ENCODE peak calls at places on chromosomes 2 and 18, in ten cellular contexts. One of them, this sample, is unnamed.

GRCh38 chr18:44816449-44816848 is 135.8 kb downstream of the SETBP1 start:
- DNase-seq in iPS-NIHi11: no peak
- DNase-seq in activated CD4-positive, alpha-beta memory T cell treated with anti-CD3 and anti-CD28 coated beads for 36 hours: no peak
- DNase-seq in dermis microvascular lymphatic vessel endothelial cell: no peak
- DNase-seq in activated CD4-positive, alpha-beta T cell treated with anti-CD3 and anti-CD28 coated beads, Interleukin-2, amount 50 U/mL, for 1 hour: no peak
- DNase-seq in effector CD4-positive, alpha-beta T cell: no peak
- DNase-seq in suprapubic skin: no peak
- DNase-seq in NCI-H1436: no peak
- DNase-seq in AG20443: no peak
- DNase-seq in DMS153: no peak
- DNase-seq in this sample: no peak

GRCh38 chr18:31942999-31943894 is at the start of gene TRAPPC8:
- DNase-seq in iPS-NIHi11: peak
- DNase-seq in activated CD4-positive, alpha-beta memory T cell treated with anti-CD3 and anti-CD28 coated beads for 36 hours: peak
- DNase-seq in dermis microvascular lymphatic vessel endothelial cell: peak
- DNase-seq in activated CD4-positive, alpha-beta T cell treated with anti-CD3 and anti-CD28 coated beads, Interleukin-2, amount 50 U/mL, for 1 hour: peak
- DNase-seq in effector CD4-positive, alpha-beta T cell: peak
- DNase-seq in suprapubic skin: peak
- DNase-seq in NCI-H1436: peak
- DNase-seq in AG20443: peak
- DNase-seq in DMS153: peak
- DNase-seq in this sample: peak

GRCh38 chr2:62505649-62506420 is at the start of gene TMEM17:
- DNase-seq in iPS-NIHi11: peak
- DNase-seq in activated CD4-positive, alpha-beta memory T cell treated with anti-CD3 and anti-CD28 coated beads for 36 hours: peak
- DNase-seq in dermis microvascular lymphatic vessel endothelial cell: peak
- DNase-seq in activated CD4-positive, alpha-beta T cell treated with anti-CD3 and anti-CD28 coated beads, Interleukin-2, amount 50 U/mL, for 1 hour: peak
- DNase-seq in effector CD4-positive, alpha-beta T cell: no peak
- DNase-seq in suprapubic skin: peak
- DNase-seq in NCI-H1436: peak
- DNase-seq in AG20443: peak
- DNase-seq in DMS153: peak
- DNase-seq in this sample: peak

GRCh38 chr2:88692187-88692586 is 714 bp downstream of the RPIA start:
- DNase-seq in iPS-NIHi11: peak
- DNase-seq in activated CD4-positive, alpha-beta memory T cell treated with anti-CD3 and anti-CD28 coated beads for 36 hours: peak
- DNase-seq in dermis microvascular lymphatic vessel endothelial cell: peak
- DNase-seq in activated CD4-positive, alpha-beta T cell treated with anti-CD3 and anti-CD28 coated beads, Interleukin-2, amount 50 U/mL, for 1 hour: peak
- DNase-seq in effector CD4-positive, alpha-beta T cell: no peak
- DNase-seq in suprapubic skin: no peak
- DNase-seq in NCI-H1436: no peak
- DNase-seq in AG20443: peak
- DNase-seq in DMS153: no peak
- DNase-seq in this sample: no peak

GRCh38 chr2:230473378-230473777 is 57.4 kb downstream of the SP100 start:
- DNase-seq in iPS-NIHi11: no peak
- DNase-seq in activated CD4-positive, alpha-beta memory T cell treated with anti-CD3 and anti-CD28 coated beads for 36 hours: peak
- DNase-seq in dermis microvascular lymphatic vessel endothelial cell: peak
- DNase-seq in activated CD4-positive, alpha-beta T cell treated with anti-CD3 and anti-CD28 coated beads, Interleukin-2, amount 50 U/mL, for 1 hour: no peak
- DNase-seq in effector CD4-positive, alpha-beta T cell: no peak
- DNase-seq in suprapubic skin: no peak
- DNase-seq in NCI-H1436: no peak
- DNase-seq in AG20443: no peak
- DNase-seq in DMS153: no peak
- DNase-seq in this sample: no peak

GRCh38 chr18:74724186-74724585 is 126.5 kb downstream of the ZNF407 start:
- DNase-seq in iPS-NIHi11: no peak
- DNase-seq in activated CD4-positive, alpha-beta memory T cell treated with anti-CD3 and anti-CD28 coated beads for 36 hours: no peak
- DNase-seq in dermis microvascular lymphatic vessel endothelial cell: no peak
- DNase-seq in activated CD4-positive, alpha-beta T cell treated with anti-CD3 and anti-CD28 coated beads, Interleukin-2, amount 50 U/mL, for 1 hour: no peak
- DNase-seq in effector CD4-positive, alpha-beta T cell: no peak
- DNase-seq in suprapubic skin: no peak
- DNase-seq in NCI-H1436: no peak
- DNase-seq in AG20443: peak
- DNase-seq in DMS153: no peak
- DNase-seq in this sample: no peak

GRCh38 chr2:189177441-189177840 is 2.1 kb downstream of the COL5A2 start:
- DNase-seq in iPS-NIHi11: no peak
- DNase-seq in activated CD4-positive, alpha-beta memory T cell treated with anti-CD3 and anti-CD28 coated beads for 36 hours: no peak
- DNase-seq in dermis microvascular lymphatic vessel endothelial cell: no peak
- DNase-seq in activated CD4-positive, alpha-beta T cell treated with anti-CD3 and anti-CD28 coated beads, Interleukin-2, amount 50 U/mL, for 1 hour: no peak
- DNase-seq in effector CD4-positive, alpha-beta T cell: no peak
- DNase-seq in suprapubic skin: no peak
- DNase-seq in NCI-H1436: no peak
- DNase-seq in AG20443: no peak
- DNase-seq in DMS153: no peak
- DNase-seq in this sample: no peak

GRCh38 chr2:101197215-101197745 is 46.1 kb upstream of the TBC1D8 start:
- DNase-seq in iPS-NIHi11: no peak
- DNase-seq in activated CD4-positive, alpha-beta memory T cell treated with anti-CD3 and anti-CD28 coated beads for 36 hours: no peak
- DNase-seq in dermis microvascular lymphatic vessel endothelial cell: peak
- DNase-seq in activated CD4-positive, alpha-beta T cell treated with anti-CD3 and anti-CD28 coated beads, Interleukin-2, amount 50 U/mL, for 1 hour: no peak
- DNase-seq in effector CD4-positive, alpha-beta T cell: no peak
- DNase-seq in suprapubic skin: no peak
- DNase-seq in NCI-H1436: no peak
- DNase-seq in AG20443: no peak
- DNase-seq in DMS153: no peak
- DNase-seq in this sample: no peak

GRCh38 chr2:179824961-179825360 is 36.5 kb downstream of the ZNF385B start:
- DNase-seq in iPS-NIHi11: no peak
- DNase-seq in activated CD4-positive, alpha-beta memory T cell treated with anti-CD3 and anti-CD28 coated beads for 36 hours: no peak
- DNase-seq in dermis microvascular lymphatic vessel endothelial cell: no peak
- DNase-seq in activated CD4-positive, alpha-beta T cell treated with anti-CD3 and anti-CD28 coated beads, Interleukin-2, amount 50 U/mL, for 1 hour: no peak
- DNase-seq in effector CD4-positive, alpha-beta T cell: no peak
- DNase-seq in suprapubic skin: no peak
- DNase-seq in NCI-H1436: no peak
- DNase-seq in AG20443: no peak
- DNase-seq in DMS153: no peak
- DNase-seq in this sample: no peak

GRCh38 chr2:100283724-100284501 is 38.4 kb downstream of the LONRF2 start:
- DNase-seq in iPS-NIHi11: no peak
- DNase-seq in activated CD4-positive, alpha-beta memory T cell treated with anti-CD3 and anti-CD28 coated beads for 36 hours: no peak
- DNase-seq in dermis microvascular lymphatic vessel endothelial cell: peak
- DNase-seq in activated CD4-positive, alpha-beta T cell treated with anti-CD3 and anti-CD28 coated beads, Interleukin-2, amount 50 U/mL, for 1 hour: no peak
- DNase-seq in effector CD4-positive, alpha-beta T cell: no peak
- DNase-seq in suprapubic skin: no peak
- DNase-seq in NCI-H1436: no peak
- DNase-seq in AG20443: no peak
- DNase-seq in DMS153: no peak
- DNase-seq in this sample: no peak

GRCh38 chr18:73741946-73742345 is 405.7 kb downstream of the FBXO15 start:
- DNase-seq in iPS-NIHi11: no peak
- DNase-seq in activated CD4-positive, alpha-beta memory T cell treated with anti-CD3 and anti-CD28 coated beads for 36 hours: no peak
- DNase-seq in dermis microvascular lymphatic vessel endothelial cell: peak
- DNase-seq in activated CD4-positive, alpha-beta T cell treated with anti-CD3 and anti-CD28 coated beads, Interleukin-2, amount 50 U/mL, for 1 hour: no peak
- DNase-seq in effector CD4-positive, alpha-beta T cell: no peak
- DNase-seq in suprapubic skin: no peak
- DNase-seq in NCI-H1436: no peak
- DNase-seq in AG20443: no peak
- DNase-seq in DMS153: no peak
- DNase-seq in this sample: no peak

GRCh38 chr18:44098551-44099098 is 582.1 kb upstream of the SETBP1 start:
- DNase-seq in iPS-NIHi11: peak
- DNase-seq in activated CD4-positive, alpha-beta memory T cell treated with anti-CD3 and anti-CD28 coated beads for 36 hours: no peak
- DNase-seq in dermis microvascular lymphatic vessel endothelial cell: peak
- DNase-seq in activated CD4-positive, alpha-beta T cell treated with anti-CD3 and anti-CD28 coated beads, Interleukin-2, amount 50 U/mL, for 1 hour: no peak
- DNase-seq in effector CD4-positive, alpha-beta T cell: no peak
- DNase-seq in suprapubic skin: no peak
- DNase-seq in NCI-H1436: no peak
- DNase-seq in AG20443: peak
- DNase-seq in DMS153: no peak
- DNase-seq in this sample: peak

GRCh38 chr2:168220971-168221819 is 26.2 kb downstream of the STK39 start:
- DNase-seq in iPS-NIHi11: no peak
- DNase-seq in activated CD4-positive, alpha-beta memory T cell treated with anti-CD3 and anti-CD28 coated beads for 36 hours: no peak
- DNase-seq in dermis microvascular lymphatic vessel endothelial cell: peak
- DNase-seq in activated CD4-positive, alpha-beta T cell treated with anti-CD3 and anti-CD28 coated beads, Interleukin-2, amount 50 U/mL, for 1 hour: no peak
- DNase-seq in effector CD4-positive, alpha-beta T cell: no peak
- DNase-seq in suprapubic skin: no peak
- DNase-seq in NCI-H1436: no peak
- DNase-seq in AG20443: no peak
- DNase-seq in DMS153: no peak
- DNase-seq in this sample: no peak

GRCh38 chr2:64943387-64944150 is 45.6 kb upstream of the SLC1A4 start:
- DNase-seq in iPS-NIHi11: no peak
- DNase-seq in activated CD4-positive, alpha-beta memory T cell treated with anti-CD3 and anti-CD28 coated beads for 36 hours: no peak
- DNase-seq in dermis microvascular lymphatic vessel endothelial cell: no peak
- DNase-seq in activated CD4-positive, alpha-beta T cell treated with anti-CD3 and anti-CD28 coated beads, Interleukin-2, amount 50 U/mL, for 1 hour: no peak
- DNase-seq in effector CD4-positive, alpha-beta T cell: no peak
- DNase-seq in suprapubic skin: peak
- DNase-seq in NCI-H1436: no peak
- DNase-seq in AG20443: peak
- DNase-seq in DMS153: no peak
- DNase-seq in this sample: no peak

GRCh38 chr2:24926602-24927252 is 6.7 kb upstream of the ADCY3 start:
- DNase-seq in iPS-NIHi11: no peak
- DNase-seq in activated CD4-positive, alpha-beta memory T cell treated with anti-CD3 and anti-CD28 coated beads for 36 hours: peak
- DNase-seq in dermis microvascular lymphatic vessel endothelial cell: no peak
- DNase-seq in activated CD4-positive, alpha-beta T cell treated with anti-CD3 and anti-CD28 coated beads, Interleukin-2, amount 50 U/mL, for 1 hour: peak
- DNase-seq in effector CD4-positive, alpha-beta T cell: no peak
- DNase-seq in suprapubic skin: peak
- DNase-seq in NCI-H1436: no peak
- DNase-seq in AG20443: peak
- DNase-seq in DMS153: no peak
- DNase-seq in this sample: peak

GRCh38 chr2:95551055-95551568 is 40.7 kb upstream of the TRIM43 start:
- DNase-seq in iPS-NIHi11: no peak
- DNase-seq in activated CD4-positive, alpha-beta memory T cell treated with anti-CD3 and anti-CD28 coated beads for 36 hours: no peak
- DNase-seq in dermis microvascular lymphatic vessel endothelial cell: no peak
- DNase-seq in activated CD4-positive, alpha-beta T cell treated with anti-CD3 and anti-CD28 coated beads, Interleukin-2, amount 50 U/mL, for 1 hour: no peak
- DNase-seq in effector CD4-positive, alpha-beta T cell: no peak
- DNase-seq in suprapubic skin: no peak
- DNase-seq in NCI-H1436: no peak
- DNase-seq in AG20443: no peak
- DNase-seq in DMS153: no peak
- DNase-seq in this sample: no peak

This sample was measured in GM06990.